ENCODE peak calls at places on chromosomes 1 and 21, in ten cellular contexts. Q is H9, R is ovary, C is esophagus muscularis mucosa, D is lung, Y is neural progenitor cell, P is pancreas, H is HepG2, N is OCI-LY7, O is upper lobe of right lung. T is an unnamed sample.
A peak's percentile ranks its signal among the peaks of the same experiment; 100 is the strongest.

GRCh38 chr1:165383067-165383466 is 26.6 kb upstream of the LMX1A start:
- DNase-seq in Q (no peak), R (peak; percentile 47), C (no peak), D (no peak), Y (no peak), P (no peak), H (no peak), N (no peak), O (no peak), T (peak; percentile 42)

GRCh38 chr21:34889287-34889536 is 159.9 kb downstream of the RUNX1 start:
- DNase-seq in Q (peak; percentile 49), R (peak; percentile 67), C (peak; percentile 90), D (peak; percentile 60), Y (no peak), P (no peak), H (peak; percentile 9), N (no peak), O (peak; percentile 85), T (peak; percentile 28)

GRCh38 chr1:57741521-57741920 is 317.7 kb upstream of the DAB1 start:
- DNase-seq in Q (no peak), R (no peak), C (no peak), D (no peak), Y (no peak), P (no peak), H (no peak), N (no peak), O (no peak), T (no peak)

GRCh38 chr1:85865183-85865582 is 156.9 kb upstream of the ZNHIT6 start:
- DNase-seq in Q (no peak), R (no peak), C (no peak), D (no peak), Y (no peak), P (no peak), H (no peak), N (no peak), O (no peak), T (no peak)

GRCh38 chr1:244665771-244666217 is 12.9 kb downstream of the DESI2 start:
- DNase-seq in Q (no peak), R (no peak), C (no peak), D (no peak), Y (no peak), P (no peak), H (no peak), N (peak; percentile 63), O (no peak), T (no peak)

GRCh38 chr1:21311016-21311415 is 20.8 kb upstream of the ECE1 start:
- DNase-seq in Q (no peak), R (peak; percentile 36), C (no peak), D (no peak), Y (no peak), P (peak; percentile 39), H (peak; percentile 87), N (no peak), O (no peak), T (no peak)

GRCh38 chr1:230068952-230069684 is 2.1 kb downstream of the GALNT2 start:
- DNase-seq in Q (no peak), R (no peak), C (no peak), D (no peak), Y (peak; percentile 50), P (no peak), H (no peak), N (peak; percentile 19), O (peak; percentile 37), T (no peak)

GRCh38 chr1:27971674-27972073 is 11.9 kb downstream of the XKR8 start:
- DNase-seq in Q (no peak), R (no peak), C (no peak), D (no peak), Y (no peak), P (no peak), H (no peak), N (no peak), O (no peak), T (peak; percentile 29)

GRCh38 chr1:94265011-94265422 is 27.6 kb upstream of the ARHGAP29 start:
- DNase-seq in Q (no peak), R (no peak), C (no peak), D (no peak), Y (no peak), P (peak; percentile 29), H (no peak), N (no peak), O (no peak), T (no peak)

GRCh38 chr1:86872086-86872485 is 41.8 kb downstream of the SELENOF start:
- DNase-seq in Q (no peak), R (no peak), C (no peak), D (no peak), Y (no peak), P (no peak), H (no peak), N (no peak), O (no peak), T (no peak)

DNA sequence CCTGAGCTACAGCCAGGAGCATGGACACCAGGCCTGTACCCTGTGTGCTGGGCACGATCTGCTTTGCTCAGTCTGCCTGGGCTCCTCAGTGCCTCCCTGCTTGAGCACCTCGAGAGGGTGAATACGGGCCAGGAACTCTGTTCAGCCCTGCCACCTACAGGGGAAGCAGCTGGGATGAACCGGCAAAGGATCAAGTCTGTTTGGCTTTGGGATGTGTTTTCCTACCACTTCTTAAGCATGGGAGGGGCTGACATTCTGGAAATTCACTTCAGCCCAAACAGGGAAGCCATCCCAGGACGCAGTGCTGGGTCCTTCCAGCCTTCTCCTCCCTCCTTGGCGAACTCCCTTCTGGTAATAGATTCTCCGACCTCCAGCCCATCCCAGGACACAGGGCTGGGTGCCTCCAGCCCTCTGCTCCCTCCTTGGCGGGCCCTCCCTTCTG is 55.8 kb upstream of the SELENON start:
- DNase-seq in Q (peak; percentile 74), R (peak; percentile 78), C (peak; percentile 93), D (peak; percentile 68), Y (peak; percentile 63), P (peak; percentile 47), H (no peak), N (no peak), O (peak; percentile 78), T (peak; percentile 68)
- TF ChIP-seq CTCF in Q (peak; percentile 61), R (peak; percentile 61), C (peak; percentile 65), D (peak; percentile 12), Y (peak; percentile 39), P (no peak), H (peak; percentile 60), N (no peak), O (peak; percentile 48), T (peak; percentile 43)

GRCh38 chr1:153957744-153958110 is 685 bp downstream of the CRTC2 start:
- DNase-seq in Q (peak; percentile 42), R (no peak), C (no peak), D (no peak), Y (no peak), P (no peak), H (no peak), N (peak; percentile 62), O (no peak), T (no peak)

GRCh38 chr1:153960206-153960605 is 1.8 kb upstream of the CRTC2 start:
- DNase-seq in Q (no peak), R (no peak), C (no peak), D (no peak), Y (no peak), P (no peak), H (no peak), N (no peak), O (no peak), T (no peak)

GRCh38 chr1:153959454-153959853 is 1.0 kb upstream of the CRTC2 start:
- DNase-seq in Q (no peak), R (peak; percentile 59), C (no peak), D (no peak), Y (no peak), P (no peak), H (no peak), N (no peak), O (no peak), T (no peak)

GRCh38 chr1:153958111-153958960 is at the start of gene CRTC2:
- DNase-seq in Q (peak; percentile 99), R (peak; percentile 98), C (peak; percentile 100), D (peak; percentile 99), Y (peak; percentile 99), P (peak; percentile 97), H (peak; percentile 96), N (peak; percentile 98), O (peak; percentile 99), T (peak; percentile 99)

DNA sequence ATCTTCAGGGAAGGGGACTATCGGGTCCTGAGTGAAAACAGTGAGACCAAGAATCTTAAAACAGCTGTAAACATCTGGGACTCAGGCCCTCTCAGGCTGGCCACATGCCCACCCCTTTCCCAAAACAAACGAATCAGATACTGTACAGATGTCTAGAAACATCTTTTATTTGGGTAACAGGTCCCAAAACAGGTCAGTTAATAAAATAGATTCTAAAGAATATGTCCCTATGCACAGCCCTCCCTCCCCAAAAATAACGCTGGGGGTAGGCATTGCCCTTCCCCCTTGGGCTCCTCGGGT is 499 bp upstream of the CRTC2 start:
- DNase-seq in Q (no peak), R (peak; percentile 74), C (no peak), D (no peak), Y (no peak), P (no peak), H (no peak), N (no peak), O (no peak), T (no peak)
- H3K4me1 ChIP-seq in Q (no peaks in the 10 kb centered on the region), R (peaks cover 31% of the 10 kb centered on the region), C (peaks cover 80% of the 10 kb centered on the region), D (peaks cover 20% of the 10 kb centered on the region), Y (peaks cover 29% of the 10 kb centered on the region), P (peaks cover 27% of the 10 kb centered on the region), H (peaks cover 61% of the 10 kb centered on the region), N (peaks cover 44% of the 10 kb centered on the region), O (peaks cover 57% of the 10 kb centered on the region), T (peaks cover 79% of the 10 kb centered on the region)

GRCh38 chr1:150516616-150517015 is 1.1 kb downstream of the FALEC start:
- DNase-seq in Q (no peak), R (no peak), C (no peak), D (no peak), Y (no peak), P (no peak), H (peak; percentile 49), N (peak; percentile 71), O (no peak), T (no peak)
- TF ChIP-seq CTCF in Q (no peak), R (no peak), C (peak; percentile 12), D (no peak), Y (no peak), P (no peak), H (peak; percentile 69), N (peak; percentile 54), O (no peak), T (no peak)

GRCh38 chr1:228149341-228150020 is at the start of gene GJC2:
- DNase-seq in Q (peak; percentile 67), R (peak; percentile 82), C (no peak), D (no peak), Y (peak; percentile 63), P (peak; percentile 29), H (peak; percentile 56), N (peak; percentile 55), O (peak; percentile 63), T (peak; percentile 66)

GRCh38 chr1:228147768-228148167 is 2.0 kb upstream of the GJC2 start:
- DNase-seq in Q (no peak), R (peak; percentile 29), C (no peak), D (no peak), Y (no peak), P (no peak), H (no peak), N (no peak), O (no peak), T (no peak)

GRCh38 chr1:228148196-228148861 is 1.4 kb upstream of the GJC2 start:
- DNase-seq in Q (peak; percentile 27), R (peak; percentile 47), C (no peak), D (no peak), Y (no peak), P (peak; percentile 18), H (no peak), N (no peak), O (no peak), T (peak; percentile 19)

GRCh38 chr1:228150021-228150457 is 309 bp downstream of the GJC2 start:
- DNase-seq in Q (no peak), R (peak; percentile 69), C (no peak), D (no peak), Y (no peak), P (peak; percentile 27), H (no peak), N (no peak), O (peak; percentile 58), T (peak; percentile 7)

GRCh38 chr1:228148971-228149340 is 774 bp upstream of the GJC2 start:
- DNase-seq in Q (no peak), R (peak; percentile 54), C (no peak), D (no peak), Y (no peak), P (peak; percentile 20), H (no peak), N (no peak), O (peak; percentile 49), T (no peak)
- H3K4me1 ChIP-seq in Q (no peaks in the 10 kb centered on the region), R (peaks cover 25% of the 10 kb centered on the region), C (peaks cover 89% of the 10 kb centered on the region), D (peaks cover 41% of the 10 kb centered on the region), Y (peaks cover 14% of the 10 kb centered on the region), P (no peaks in the 10 kb centered on the region), H (peaks cover 43% of the 10 kb centered on the region), N (peaks cover 24% of the 10 kb centered on the region), O (peaks cover 44% of the 10 kb centered on the region), T (peaks cover 47% of the 10 kb centered on the region)

T was measured in heart right ventricle.